ENCODE peak calls at places on chromosomes 1 and 21, in six cellular contexts. E, P, Y, Q, W and K are unnamed samples.
A peak's percentile ranks its signal among the peaks of the same experiment; 100 is the strongest.

GRCh38 chr1:99374109-99374508 is 109.8 kb downstream of the PLPPR4 start:
- DNase-seq in E (no peak), P (no peak), Y (no peak), Q (no peak), W (no peak), K (no peak)

GRCh38 chr1:222555992-222556615 is 8.2 kb upstream of the HHIPL2 start:
- DNase-seq in E (no peak), P (no peak), Y (no peak), Q (no peak), W (no peak), K (no peak)

GRCh38 chr1:50968884-50969610 is 998 bp upstream of the CDKN2C start:
- DNase-seq in E (peak; percentile 71), P (peak; percentile 71), Y (peak; percentile 54), Q (no peak), W (peak; percentile 30), K (peak; percentile 39)

GRCh38 chr21:43619856-43620255 is 39.4 kb downstream of the HSF2BP start:
- DNase-seq in E (no peak), P (no peak), Y (no peak), Q (no peak), W (no peak), K (no peak)

GRCh38 chr1:243407284-243408018 is 151.6 kb downstream of the SDCCAG8 start:
- DNase-seq in E (no peak), P (no peak), Y (peak; percentile 34), Q (no peak), W (no peak), K (no peak)

GRCh38 chr1:215056584-215056983 is 26.0 kb upstream of the KCNK2 start:
- DNase-seq in E (no peak), P (no peak), Y (peak; percentile 42), Q (no peak), W (no peak), K (no peak)

GRCh38 chr1:19799233-19799876 is 361 bp downstream of the TMCO4 start:
- DNase-seq in E (peak; percentile 81), P (peak; percentile 87), Y (peak; percentile 9), Q (no peak), W (peak; percentile 20), K (peak; percentile 73)

GRCh38 chr1:112061056-112061455 is 71.6 kb upstream of the KCND3 start:
- DNase-seq in E (no peak), P (no peak), Y (peak; percentile 74), Q (no peak), W (no peak), K (no peak)

GRCh38 chr1:906532-907420 is 16.9 kb upstream of the SAMD11 start:
- DNase-seq in E (no peak), P (peak; percentile 66), Y (peak; percentile 65), Q (no peak), W (no peak), K (no peak)

GRCh38 chr21:46622226-46622625 is 13.2 kb upstream of the PRMT2 start:
- DNase-seq in E (no peak), P (peak; percentile 70), Y (no peak), Q (no peak), W (peak; percentile 26), K (no peak)

GRCh38 chr1:45455162-45455561 is 35.8 kb downstream of the TESK2 start:
- DNase-seq in E (no peak), P (no peak), Y (no peak), Q (no peak), W (no peak), K (no peak)

GRCh38 chr1:211741799-211742198 is 66.4 kb upstream of the NEK2 start:
- DNase-seq in E (no peak), P (no peak), Y (peak; percentile 22), Q (no peak), W (no peak), K (no peak)

GRCh38 chr21:25813917-25814316 is 79.1 kb downstream of the GABPA start:
- DNase-seq in E (no peak), P (no peak), Y (peak; percentile 64), Q (no peak), W (no peak), K (no peak)

GRCh38 chr1:37650721-37651120 is 16.0 kb upstream of the RSPO1 start:
- DNase-seq in E (no peak), P (no peak), Y (no peak), Q (no peak), W (no peak), K (no peak)

GRCh38 chr1:2861143-2861987 is 59.9 kb upstream of the TTC34 start:
- DNase-seq in E (no peak), P (peak; percentile 29), Y (no peak), Q (no peak), W (no peak), K (no peak)

GRCh38 chr1:208252126-208252853 is 8.1 kb upstream of the PLXNA2 start:
- DNase-seq in E (peak; percentile 62), P (peak; percentile 64), Y (no peak), Q (peak; percentile 6), W (no peak), K (peak; percentile 83)

GRCh38 chr1:169451425-169451824 is 24.2 kb upstream of the CCDC181 start:
- DNase-seq in E (no peak), P (no peak), Y (no peak), Q (no peak), W (no peak), K (no peak)

GRCh38 chr1:230215529-230215928 is 148.5 kb downstream of the GALNT2 start:
- DNase-seq in E (no peak), P (no peak), Y (no peak), Q (peak; percentile 70), W (no peak), K (no peak)

GRCh38 chr1:230211436-230212145 is 144.6 kb downstream of the GALNT2 start:
- DNase-seq in E (no peak), P (no peak), Y (no peak), Q (no peak), W (no peak), K (no peak)

GRCh38 chr1:230218667-230219066 is 151.6 kb downstream of the GALNT2 start:
- DNase-seq in E (peak; percentile 38), P (no peak), Y (no peak), Q (no peak), W (no peak), K (no peak)

GRCh38 chr1:230212405-230212936 is 145.4 kb downstream of the GALNT2 start:
- DNase-seq in E (no peak), P (no peak), Y (no peak), Q (no peak), W (no peak), K (no peak)

DNA sequence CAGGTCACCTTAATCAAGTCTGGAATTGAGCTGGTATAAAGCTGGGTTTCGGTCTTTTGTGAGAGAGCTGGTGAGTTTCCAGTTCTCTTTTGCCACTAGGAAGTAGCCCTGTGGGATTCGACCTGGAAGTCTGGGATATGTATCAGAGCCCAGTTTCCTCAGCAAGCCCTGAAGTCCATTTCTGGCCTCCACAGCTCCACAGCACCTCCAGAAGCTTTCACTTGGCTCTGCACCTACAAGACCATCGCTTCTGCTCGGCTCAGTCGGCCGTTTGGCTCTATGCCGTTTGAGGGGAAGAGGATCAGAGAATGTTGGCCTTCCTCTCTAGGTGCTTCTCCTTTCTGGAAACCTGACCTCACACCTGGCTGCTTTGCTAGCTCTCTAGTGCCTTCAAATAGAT is 148.0 kb downstream of the GALNT2 start:
- DNase-seq in E (peak; percentile 60), P (no peak), Y (no peak), Q (peak; percentile 68), W (peak; percentile 39), K (peak; percentile 14)
- TF ChIP-seq CTCF in E (peak; percentile 42), P (peak; percentile 57), Y (peak; percentile 21), Q (peak; percentile 53), W (no peak), K (no peak)

GRCh38 chr1:182935716-182936115 is 17.2 kb downstream of the SHCBP1L start:
- DNase-seq in E (no peak), P (no peak), Y (no peak), Q (no peak), W (no peak), K (no peak)
- TF ChIP-seq CTCF in E (no peak), P (no peak), Y (no peak), Q (no peak), W (no peak), K (no peak)

GRCh38 chr1:21174230-21174629 is 2.5 kb downstream of the EIF4G3 start:
- DNase-seq in E (no peak), P (no peak), Y (no peak), Q (no peak), W (no peak), K (no peak)

GRCh38 chr1:21174638-21175323 is 1.9 kb downstream of the EIF4G3 start:
- DNase-seq in E (no peak), P (no peak), Y (peak; percentile 57), Q (no peak), W (no peak), K (no peak)

GRCh38 chr1:21175324-21175669 is 1.4 kb downstream of the EIF4G3 start:
- DNase-seq in E (no peak), P (peak; percentile 79), Y (peak; percentile 34), Q (no peak), W (no peak), K (no peak)

GRCh38 chr1:21176589-21177555 is at the start of gene EIF4G3:
- DNase-seq in E (peak; percentile 99), P (peak; percentile 97), Y (peak; percentile 93), Q (peak; percentile 70), W (peak; percentile 100), K (peak; percentile 97)

GRCh38 chr1:21175670-21176581 is 771 bp downstream of the EIF4G3 start:
- DNase-seq in E (peak; percentile 64), P (peak; percentile 65), Y (no peak), Q (no peak), W (peak; percentile 43), K (no peak)
- TF ChIP-seq CTCF in E (no peak), P (no peak), Y (no peak), Q (no peak), W (no peak), K (no peak)

GRCh38 chr1:206471415-206471801 is 1.1 kb downstream of the IKBKE start:
- DNase-seq in E (no peak), P (no peak), Y (no peak), Q (no peak), W (no peak), K (no peak)

GRCh38 chr1:206468571-206468970 is 1.7 kb upstream of the IKBKE start:
- DNase-seq in E (no peak), P (no peak), Y (no peak), Q (no peak), W (no peak), K (no peak)

GRCh38 chr1:206470692-206471414 is 577 bp downstream of the IKBKE start:
- DNase-seq in E (no peak), P (no peak), Y (peak; percentile 59), Q (no peak), W (peak; percentile 51), K (peak; percentile 15)

GRCh38 chr1:206469411-206469932 is 804 bp upstream of the IKBKE start:
- DNase-seq in E (no peak), P (no peak), Y (peak; percentile 73), Q (no peak), W (no peak), K (peak; percentile 80)

DNA sequence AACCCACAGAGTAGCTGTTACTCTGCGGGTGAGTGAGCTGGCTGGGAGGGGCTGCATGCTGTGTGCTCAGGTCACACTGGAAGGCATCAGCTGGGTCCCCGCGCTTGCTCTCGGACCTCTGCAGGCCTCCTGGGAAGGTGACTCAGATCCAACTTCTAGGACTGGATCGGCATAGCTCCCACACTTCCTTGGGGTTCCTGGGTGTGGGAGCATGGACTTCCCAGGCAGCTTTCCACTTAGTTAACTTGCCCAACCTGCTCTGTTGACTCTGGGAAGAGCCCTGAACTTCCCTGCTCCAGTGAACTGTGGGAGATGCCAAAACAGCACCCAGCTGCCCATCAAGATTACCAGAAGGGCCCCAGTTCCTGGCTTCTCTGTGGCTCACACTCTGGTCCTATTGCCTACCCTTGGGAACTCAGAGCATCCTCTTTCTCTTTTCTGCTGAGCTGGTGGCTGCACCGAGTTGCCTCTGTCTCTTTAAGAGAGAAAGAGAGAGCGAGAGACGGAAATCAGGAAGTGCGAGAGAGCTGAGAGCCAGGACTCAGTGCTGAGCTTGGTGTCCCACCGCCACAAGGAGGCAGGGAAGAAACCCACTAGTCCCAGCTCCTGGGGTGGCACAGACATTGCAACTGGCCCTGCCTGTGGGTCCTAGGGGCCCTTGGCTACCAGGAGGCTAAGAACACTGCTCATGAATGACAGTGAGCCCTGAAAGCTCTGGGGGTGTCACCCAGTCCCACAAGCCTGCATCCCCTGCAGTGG is at the start of gene IKBKE:
- DNase-seq in E (no peak), P (peak; percentile 76), Y (peak; percentile 69), Q (no peak), W (peak; percentile 38), K (peak; percentile 74)
- TF ChIP-seq CTCF in E (peak; percentile 8), P (no peak), Y (peak; percentile 36), Q (no peak), W (no peak), K (peak; percentile 33)